ENCODE peak calls at places on chromosomes 5 and 9, in five cellular contexts. Z is heart right ventricle, S is DND-41, K is brain microvascular endothelial cell, G is ovary. D is an unnamed sample.

GRCh38 chr5:111243353-111243752 is 19.2 kb downstream of the CAMK4 start:
- DNase-seq in S (no peak), Z (no peak), K (no peak), G (no peak), D (no peak)

GRCh38 chr9:34559616-34560546 is 29.6 kb downstream of the CNTFR start:
- DNase-seq in K (peak; percentile 43), S (no peak), Z (peak; percentile 37), G (peak; percentile 53), D (no peak)

GRCh38 chr5:135977375-135977928 is 22.7 kb upstream of the LECT2 start:
- DNase-seq in S (peak; percentile 17), G (no peak), K (peak; percentile 36), Z (peak; percentile 56), D (no peak)

GRCh38 chr5:141623197-141623596 is 4.4 kb upstream of the DIAPH1 start:
- DNase-seq in G (no peak), Z (no peak), K (no peak), S (no peak), D (no peak)

GRCh38 chr9:126413470-126414051 is 86.9 kb downstream of the MVB12B start:
- DNase-seq in G (no peak), K (no peak), Z (no peak), S (peak; percentile 33), D (no peak)

GRCh38 chr5:95448836-95449235 is 57.7 kb downstream of the FAM81B start:
- DNase-seq in G (no peak), S (no peak), K (no peak), Z (no peak), D (no peak)

GRCh38 chr5:139647406-139648204 is 544 bp upstream of the CXXC5 start:
- DNase-seq in Z (no peak), S (no peak), K (no peak), G (no peak), D (no peak)

GRCh38 chr9:76926324-76926731 is 20.4 kb upstream of the PRUNE2 start:
- DNase-seq in Z (no peak), G (no peak), K (peak; percentile 83), S (no peak), D (no peak)

GRCh38 chr5:83099001-83099400 is 21.7 kb downstream of the XRCC4 start:
- DNase-seq in K (no peak), G (no peak), Z (no peak), S (no peak), D (no peak)

GRCh38 chr5:171615201-171616001 is 170.2 kb upstream of the SMIM23 start:
- DNase-seq in K (no peak), S (no peak), Z (peak; percentile 32), G (no peak), D (no peak)

GRCh38 chr5:121171834-121172233 is 679.8 kb upstream of the FTMT start:
- DNase-seq in Z (no peak), G (no peak), K (no peak), S (no peak), D (no peak)

GRCh38 chr5:137360607-137361006 is 138.5 kb downstream of the SPOCK1 start:
- DNase-seq in K (no peak), S (no peak), Z (no peak), G (no peak), D (no peak)

GRCh38 chr5:176906796-176907195 is 7.7 kb upstream of the HK3 start:
- DNase-seq in K (no peak), Z (no peak), G (no peak), S (no peak), D (no peak)

GRCh38 chr5:136424835-136425694 is 59.7 kb upstream of the TRPC7 start:
- DNase-seq in K (peak; percentile 21), S (peak; percentile 69), Z (peak; percentile 59), G (no peak), D (no peak)

GRCh38 chr9:34479316-34479865 is 20.8 kb downstream of the DNAI1 start:
- DNase-seq in G (no peak), S (no peak), K (no peak), Z (no peak), D (no peak)

GRCh38 chr5:73496984-73497457 is 1.2 kb upstream of the BTF3 start:
- DNase-seq in Z (no peak), G (no peak), K (peak; percentile 40), S (no peak), D (no peak)

GRCh38 chr5:109718216-109718615 is 28.5 kb downstream of the MAN2A1 start:
- DNase-seq in Z (no peak), G (no peak), S (no peak), K (no peak), D (no peak)

GRCh38 chr9:129080312-129080607 is 651 bp upstream of the DOLPP1 start:
- DNase-seq in K (no peak), Z (no peak), G (no peak), S (no peak), D (no peak)

GRCh38 chr9:121133104-121133816 is 58.5 kb downstream of the CNTRL start:
- DNase-seq in S (peak; percentile 24), G (no peak), Z (no peak), K (no peak), D (peak; percentile 64)

GRCh38 chr9:74609671-74610416 is 112.7 kb downstream of the RORB start:
- DNase-seq in S (no peak), K (no peak), Z (no peak), G (no peak), D (no peak)
- TF ChIP-seq CTCF in S (peak; percentile 41), K (no peak), Z (no peak), G (no peak), D (no peak)

DNA sequence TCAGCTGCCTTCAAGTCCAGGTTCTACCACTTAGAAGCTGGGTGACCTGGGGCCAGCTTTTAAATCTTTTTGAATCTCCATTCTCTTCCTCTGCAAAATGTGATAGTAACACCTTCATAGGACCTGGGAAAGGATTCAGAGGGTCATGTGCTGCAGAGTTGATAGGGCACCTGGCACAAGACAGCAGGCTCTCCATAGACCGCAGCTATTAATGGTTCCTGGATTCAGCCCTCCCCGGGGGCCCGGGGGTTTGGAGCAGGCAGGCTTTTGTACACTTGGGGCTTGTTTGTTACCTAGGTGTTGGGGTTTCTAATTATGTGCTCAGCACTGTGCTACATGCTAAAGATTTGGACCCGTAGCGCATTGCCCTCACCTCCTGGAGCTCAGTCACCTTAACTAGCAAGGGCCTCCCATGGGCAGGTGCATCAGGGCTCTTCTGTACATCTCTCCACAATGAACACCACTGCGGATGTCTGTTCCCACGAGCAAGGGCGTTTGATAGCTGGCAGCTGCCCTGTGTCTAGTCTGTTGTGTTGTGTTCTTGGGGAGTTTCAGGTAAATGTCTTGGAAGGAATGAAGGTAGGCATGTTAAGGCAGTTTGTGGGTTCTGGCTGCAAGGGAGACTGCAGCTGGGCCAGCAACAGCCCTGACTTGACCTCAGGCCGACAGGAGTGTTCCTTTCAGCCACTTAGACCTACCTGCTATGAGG is 12.1 kb downstream of the PRRC2B start:
- DNase-seq in G (no peak), Z (no peak), S (no peak), K (no peak), D (peak; percentile 45)
- H3K27ac ChIP-seq in G (no peak overlapping the region), Z (peak overlapping the region; percentile 80), S (no peak overlapping the region), K (peak overlapping the region; percentile 58), D (peak overlapping the region; percentile 8)

DNA sequence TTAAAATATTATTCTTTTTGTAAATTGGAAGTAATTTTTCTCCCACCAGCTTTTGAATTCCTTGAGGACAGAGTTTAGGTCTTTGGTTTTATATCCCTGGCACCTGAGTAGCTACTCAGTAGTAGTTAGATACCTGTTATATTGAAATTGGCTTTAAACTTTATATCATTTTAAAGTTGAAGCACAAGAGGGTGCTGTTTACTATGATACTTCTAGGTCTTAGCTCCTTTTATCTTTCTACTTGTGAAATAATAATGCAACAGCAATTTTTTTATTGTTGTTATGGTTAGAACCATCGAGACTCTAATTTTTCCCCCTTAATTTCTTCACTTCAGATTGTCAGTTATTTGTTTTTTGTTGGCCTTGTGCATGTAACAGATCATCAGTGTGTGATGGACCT is 46.3 kb downstream of the AP3S1 start:
- DNase-seq in G (no peak), S (no peak), K (no peak), Z (no peak), D (no peak)
- TF ChIP-seq CTCF in G (peak; percentile 28), S (peak; percentile 15), K (no peak), Z (no peak), D (no peak)

GRCh38 chr9:84937086-84937670 is 267.6 kb downstream of the NTRK2 start:
- DNase-seq in S (no peak), G (no peak), Z (no peak), K (no peak), D (no peak)

GRCh38 chr9:84939766-84940165 is 270.2 kb downstream of the NTRK2 start:
- DNase-seq in K (no peak), G (no peak), S (no peak), Z (no peak), D (no peak)

GRCh38 chr9:84940294-84940693 is 270.8 kb downstream of the NTRK2 start:
- DNase-seq in K (no peak), S (no peak), Z (no peak), G (no peak), D (no peak)

GRCh38 chr9:84945878-84946538 is 276.5 kb downstream of the NTRK2 start:
- DNase-seq in K (no peak), Z (no peak), G (no peak), S (no peak), D (no peak)

DNA sequence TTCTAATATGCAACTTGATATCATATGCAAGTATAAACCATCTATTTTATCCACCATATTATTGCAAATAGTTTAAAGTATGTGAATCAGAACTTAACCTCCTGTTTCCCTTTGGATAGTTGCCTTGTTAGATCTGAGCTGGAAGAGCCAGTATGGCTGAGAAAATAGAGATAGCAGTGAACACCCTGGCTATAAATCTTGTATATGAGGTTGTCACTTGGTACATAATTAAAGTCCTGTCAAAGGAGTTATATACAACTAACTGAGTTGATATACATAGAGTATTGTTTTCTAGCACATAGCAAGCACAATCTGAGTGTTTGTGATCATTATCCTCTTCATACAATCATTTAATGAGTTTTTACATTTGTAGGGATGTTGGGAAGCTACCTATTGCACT is 272.3 kb downstream of the NTRK2 start:
- DNase-seq in S (no peak), G (no peak), Z (no peak), K (no peak), D (no peak)
- H3K27ac ChIP-seq in S (no peak overlapping the region), G (no peak overlapping the region), Z (no peak overlapping the region), K (no peak overlapping the region), D (no peak overlapping the region)

D was measured in CD4-positive, alpha-beta T cell.